ENCODE peak calls at places on chromosomes 6 and 20, in four cellular contexts. B is bronchial epithelial cell, Y is dorsolateral prefrontal cortex, G is AG10803. Q is an unnamed sample.

GRCh38 chr6:105596284-105596755 is 193.4 kb upstream of the PREP start:
- DNase-seq in B (peak; percentile 99), Y (no peak), G (peak; percentile 99), Q (no peak)

GRCh38 chr6:24833711-24834386 is 35.1 kb upstream of the ARMH2 start:
- DNase-seq in B (no peak), Y (no peak), G (no peak), Q (no peak)

GRCh38 chr6:111764238-111765182 is 108.7 kb downstream of the FYN start:
- DNase-seq in B (no peak), Y (no peak), G (no peak), Q (peak; percentile 85)

GRCh38 chr20:50427740-50428462 is 82.3 kb upstream of the PTPN1 start:
- DNase-seq in B (peak; percentile 81), Y (no peak), G (peak; percentile 47), Q (peak; percentile 54)

GRCh38 chr6:37433657-37434271 is 743 bp downstream of the CMTR1 start:
- DNase-seq in B (no peak), Y (no peak), G (no peak), Q (peak; percentile 50)

GRCh38 chr6:55276745-55277627 is 50.3 kb upstream of the GFRAL start:
- DNase-seq in B (peak; percentile 56), Y (no peak), G (peak; percentile 55), Q (peak; percentile 79)

GRCh38 chr20:18585134-18585533 is 2.7 kb upstream of the DTD1 start:
- DNase-seq in B (peak; percentile 74), Y (no peak), G (peak; percentile 82), Q (peak; percentile 80)

GRCh38 chr6:50707652-50708325 is 5.5 kb upstream of the TFAP2D start:
- DNase-seq in B (no peak), Y (peak; percentile 58), G (no peak), Q (peak; percentile 81)

GRCh38 chr20:50534567-50534966 is 24.4 kb downstream of the PTPN1 start:
- DNase-seq in B (no peak), Y (no peak), G (peak; percentile 91), Q (no peak)

GRCh38 chr6:106156863-106157262 is 70.7 kb downstream of the PRDM1 start:
- DNase-seq in B (no peak), Y (no peak), G (no peak), Q (no peak)

GRCh38 chr6:85404497-85405174 is 45.2 kb upstream of the NT5E start:
- DNase-seq in B (peak; percentile 97), Y (no peak), G (peak; percentile 93), Q (no peak)

GRCh38 chr6:136037885-136038460 is 186.5 kb downstream of the PDE7B start:
- DNase-seq in B (no peak), Y (no peak), G (peak; percentile 82), Q (peak; percentile 61)

GRCh38 chr6:94600648-94601047 is 976.7 kb upstream of the MANEA start:
- DNase-seq in B (no peak), Y (no peak), G (no peak), Q (no peak)

GRCh38 chr6:3494391-3495100 is 37.7 kb upstream of the SLC22A23 start:
- DNase-seq in B (no peak), Y (no peak), G (no peak), Q (no peak)

GRCh38 chr6:75334266-75335040 is 49.9 kb upstream of the TMEM30A start:
- DNase-seq in B (peak; percentile 88), Y (no peak), G (peak; percentile 76), Q (peak; percentile 81)

GRCh38 chr20:4053516-4053919 is 38.2 kb upstream of the RNF24 start:
- DNase-seq in B (peak; percentile 88), Y (no peak), G (peak; percentile 83), Q (no peak)

GRCh38 chr6:89840538-89840937 is 10.9 kb downstream of the CASP8AP2 start:
- DNase-seq in B (no peak), Y (no peak), G (no peak), Q (no peak)

GRCh38 chr20:49548371-49548947 is 19.5 kb downstream of the PTGIS start:
- DNase-seq in B (no peak), Y (no peak), G (no peak), Q (no peak)

GRCh38 chr6:42100029-42100901 is 42.2 kb downstream of the C6orf132 start:
- DNase-seq in B (peak; percentile 56), Y (no peak), G (peak; percentile 53), Q (no peak)

GRCh38 chr6:3915076-3915791 is 66.1 kb downstream of the FAM50B start:
- DNase-seq in B (no peak), Y (no peak), G (no peak), Q (peak; percentile 14)

GRCh38 chr6:120993929-120994572 is 340.2 kb downstream of the TBC1D32 start:
- DNase-seq in B (no peak), Y (no peak), G (no peak), Q (no peak)

GRCh38 chr6:36873612-36874011 is 991 bp downstream of the PPIL1 start:
- DNase-seq in B (peak; percentile 31), Y (no peak), G (no peak), Q (no peak)

GRCh38 chr6:5191222-5191621 is 69.5 kb downstream of the LYRM4 start:
- DNase-seq in B (no peak), Y (no peak), G (no peak), Q (no peak)

GRCh38 chr6:74931567-74931966 is 274.3 kb downstream of the COL12A1 start:
- DNase-seq in B (peak; percentile 32), Y (no peak), G (peak; percentile 98), Q (no peak)

GRCh38 chr6:70717038-70717801 is 49.5 kb downstream of the SMAP1 start:
- DNase-seq in B (peak; percentile 5), Y (no peak), G (no peak), Q (no peak)

GRCh38 chr20:46031701-46032254 is 2.8 kb downstream of the SLC12A5 start:
- DNase-seq in B (no peak), Y (peak; percentile 62), G (no peak), Q (peak; percentile 82)

GRCh38 chr6:111487656-111488055 is 4.6 kb upstream of the REV3L start:
- DNase-seq in B (peak; percentile 95), Y (no peak), G (peak; percentile 83), Q (no peak)

GRCh38 chr6:170345662-170346061 is 39.1 kb downstream of the FAM120B start:
- DNase-seq in B (peak; percentile 15), Y (no peak), G (no peak), Q (no peak)

GRCh38 chr6:57075092-57075491 is 14.9 kb upstream of the ZNF451 start:
- DNase-seq in B (peak; percentile 26), Y (no peak), G (peak; percentile 11), Q (no peak)

GRCh38 chr20:58710481-58711265 is 18.1 kb downstream of the NPEPL1 start:
- DNase-seq in B (no peak), Y (peak; percentile 27), G (no peak), Q (peak; percentile 46)

GRCh38 chr20:56630086-56630493 is 984 bp downstream of the TFAP2C start:
- DNase-seq in B (peak; percentile 83), Y (no peak), G (peak; percentile 86), Q (peak; percentile 95)

DNA sequence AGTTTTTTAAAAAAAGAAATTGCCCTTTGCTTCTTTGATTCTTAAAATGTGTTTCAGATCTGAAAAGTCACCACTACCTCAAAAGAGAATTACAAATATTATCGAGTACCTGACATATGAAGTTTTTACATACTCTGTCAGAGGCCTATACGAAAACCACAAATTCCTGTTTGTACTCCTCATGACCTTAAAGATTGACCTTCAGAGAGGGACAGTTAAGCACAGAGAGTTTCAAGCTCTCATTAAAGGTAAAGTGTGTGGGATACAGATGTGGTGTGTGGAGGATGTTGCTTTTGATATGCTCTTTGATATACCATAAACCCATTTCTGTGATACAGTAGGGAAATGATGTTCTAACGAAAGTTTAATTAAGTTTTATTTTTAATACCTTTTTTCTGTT is 109.8 kb upstream of the GLP1R start:
- DNase-seq in B (no peak), Y (no peak), G (no peak), Q (no peak)
- H3K4me3 ChIP-seq in B (no peak overlapping the region), Y (no peak overlapping the region), G (no peak overlapping the region), Q (no peak overlapping the region)

DNA sequence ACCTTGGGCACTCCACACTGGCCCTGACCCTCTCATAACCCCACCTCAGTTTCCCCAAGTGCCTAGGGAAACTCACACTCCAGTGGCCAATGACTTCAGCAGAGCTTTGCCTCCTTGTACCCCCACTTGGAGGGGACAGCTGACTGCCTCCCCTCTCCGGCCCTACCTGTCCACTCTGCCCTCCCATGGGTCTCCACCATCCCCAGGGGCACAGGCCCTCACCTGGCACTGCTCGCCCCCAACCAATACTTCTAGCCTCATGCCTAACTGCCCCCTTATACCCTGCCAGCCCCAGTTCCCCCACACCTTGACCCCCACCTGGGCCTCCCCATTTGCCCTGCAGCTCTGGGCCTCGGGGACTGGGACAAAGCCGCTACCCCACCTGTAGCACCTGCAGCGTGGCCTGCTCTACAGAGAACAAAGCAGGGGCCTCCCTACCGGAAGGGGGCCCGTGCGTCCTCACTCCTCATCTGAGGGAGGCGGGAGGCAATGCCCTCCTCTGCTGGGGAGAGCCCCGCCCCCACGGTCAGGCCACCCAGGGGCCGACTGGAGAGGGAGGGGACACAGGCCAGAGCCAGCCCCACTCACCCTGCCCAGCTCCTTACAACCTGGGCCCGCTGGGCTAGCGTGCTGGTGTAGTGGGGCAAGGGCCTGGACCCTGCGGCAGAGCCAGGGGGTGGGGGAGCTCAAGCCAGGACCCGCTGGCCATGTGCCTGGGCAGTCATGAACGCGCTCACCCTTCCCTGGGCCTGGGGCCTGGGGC is 8.2 kb downstream of the LAMA5 start:
- DNase-seq in B (no peak), Y (no peak), G (no peak), Q (peak; percentile 51)
- TF ChIP-seq CTCF in B (no peak), Y (no peak), G (no peak), Q (no peak)

GRCh38 chr20:57698191-57698866 is 11.5 kb downstream of the PMEPA1 start:
- DNase-seq in B (peak; percentile 100), Y (no peak), G (peak; percentile 95), Q (no peak)
- H3K4me3 ChIP-seq in B (no peak overlapping the region), Y (no peak overlapping the region), G (no peak overlapping the region), Q (no peak overlapping the region)

DNA sequence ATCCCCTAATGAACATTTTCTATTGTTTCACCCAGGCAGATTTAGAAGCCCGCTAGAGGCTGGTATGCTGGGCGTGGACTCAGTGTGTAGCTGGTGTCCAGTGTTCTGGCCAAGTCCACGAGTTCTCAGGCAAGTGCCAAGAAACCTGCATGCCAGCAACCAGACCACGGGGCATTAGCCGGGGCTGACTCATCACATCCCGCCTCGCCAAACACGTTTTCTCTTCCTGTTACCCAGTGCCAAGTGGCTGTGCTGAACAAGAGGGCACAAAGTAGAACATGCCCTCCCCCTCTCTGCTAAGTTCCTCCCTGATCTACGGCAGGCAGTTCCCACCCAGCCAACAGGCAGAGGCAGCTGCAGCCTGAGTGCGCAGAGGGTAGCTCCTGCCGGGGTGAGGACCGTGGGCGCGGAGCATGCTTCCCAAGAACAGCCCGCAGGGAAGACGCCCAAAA is 29.6 kb downstream of the RAMACL start:
- DNase-seq in B (peak; percentile 99), Y (peak; percentile 88), G (peak; percentile 97), Q (no peak)
- TF ChIP-seq CTCF in B (no peak), Y (peak; percentile 18), G (peak; percentile 16), Q (no peak)

GRCh38 chr6:133855994-133856393 is 32.9 kb upstream of the TCF21 start:
- DNase-seq in B (no peak), Y (no peak), G (no peak), Q (no peak)

GRCh38 chr6:133856911-133857310 is 32.0 kb upstream of the TCF21 start:
- DNase-seq in B (no peak), Y (no peak), G (no peak), Q (no peak)

GRCh38 chr6:133855599-133855972 is 33.3 kb upstream of the TCF21 start:
- DNase-seq in B (peak; percentile 9), Y (no peak), G (no peak), Q (no peak)

GRCh38 chr6:133854633-133855598 is 34.0 kb upstream of the TCF21 start:
- DNase-seq in B (no peak), Y (no peak), G (no peak), Q (peak; percentile 81)

GRCh38 chr6:133854167-133854632 is 34.7 kb upstream of the TCF21 start:
- DNase-seq in B (no peak), Y (no peak), G (no peak), Q (peak; percentile 77)
- H3K4me3 ChIP-seq in B (no peak overlapping the region), Y (no peak overlapping the region), G (peak overlapping the region; percentile 28), Q (peak overlapping the region; percentile 80)

Q was measured in endodermal cell.